ENCODE peak calls at places on chromosomes 16 and 17, in ten cellular contexts. G is CD8-positive, alpha-beta T cell; V is NCI-H510A; P is GM20000; B is stimulated activated naive B cell treated with anti-CD40 and anti-IgM and Interleukin-4, amounts not matched to agents 10 μg/mL and 1 μg/mL and 100 μg/mL, for 72 hours; I is RWPE1; U is GF-D8; Q is activated T-cell treated with anti-CD3 and anti-CD28 coated beads, Interleukin-2, amount 50 U/mL, for 48 hours; M is NCI-H2081; E is aorta. D is an unnamed sample.
A peak's percentile ranks its signal among the peaks of the same experiment; 100 is the strongest.

GRCh38 chr16:82507271-82507670 is 119.5 kb upstream of the CDH13 start:
- DNase-seq in G (no peak), V (no peak), P (no peak), B (no peak), I (no peak), U (no peak), Q (no peak), M (no peak), E (no peak), D (no peak)

GRCh38 chr17:12546983-12547382 is 118.7 kb upstream of the MYOCD start:
- DNase-seq in G (no peak), V (no peak), P (no peak), B (no peak), I (no peak), U (no peak), Q (no peak), M (no peak), E (no peak), D (no peak)

GRCh38 chr16:55534773-55535172 is 25.9 kb downstream of the LPCAT2 start:
- DNase-seq in G (no peak), V (no peak), P (no peak), B (no peak), I (no peak), U (no peak), Q (no peak), M (no peak), E (no peak), D (no peak)

GRCh38 chr16:85354623-85355514 is 242.6 kb upstream of the CIBAR2 start:
- DNase-seq in G (no peak), V (no peak), P (no peak), B (no peak), I (peak; percentile 78), U (peak; percentile 70), Q (no peak), M (no peak), E (no peak), D (no peak)

GRCh38 chr17:39062846-39063680 is 88.4 kb downstream of the PLXDC1 start:
- DNase-seq in G (no peak), V (no peak), P (no peak), B (no peak), I (no peak), U (no peak), Q (no peak), M (no peak), E (peak; percentile 48), D (no peak)

GRCh38 chr16:73179671-73180370 is 131.9 kb upstream of the ZFHX3 start:
- DNase-seq in G (no peak), V (no peak), P (no peak), B (no peak), I (no peak), U (no peak), Q (no peak), M (peak; percentile 71), E (no peak), D (peak; percentile 82)

GRCh38 chr16:31073823-31074072 is 292 bp downstream of the ZNF668 start:
- DNase-seq in G (no peak), V (no peak), P (no peak), B (no peak), I (no peak), U (peak; percentile 57), Q (no peak), M (no peak), E (no peak), D (no peak)

GRCh38 chr17:67779098-67779672 is 46.1 kb upstream of the BPTF start:
- DNase-seq in G (peak; percentile 1), V (no peak), P (peak; percentile 42), B (no peak), I (peak; percentile 36), U (no peak), Q (peak; percentile 62), M (no peak), E (no peak), D (no peak)

GRCh38 chr17:56629450-56630187 is 36.1 kb downstream of the NOG start:
- DNase-seq in G (no peak), V (no peak), P (no peak), B (no peak), I (peak; percentile 33), U (no peak), Q (peak; percentile 21), M (no peak), E (no peak), D (no peak)

D was measured in DMS153.